ENCODE peak calls at places on chromosomes 3 and 15, in four cellular contexts. F is WERI-Rb-1, E is lower lobe of right lung, O is uterus. V is an unnamed sample.

GRCh38 chr3:20222274-20222673 is 36.3 kb upstream of the SGO1 start:
- DNase-seq in F (no peak), E (no peak), O (no peak), V (no peak)

GRCh38 chr3:192816274-192816853 is 89.0 kb upstream of the FGF12 start:
- DNase-seq in F (no peak), E (no peak), O (no peak), V (no peak)

GRCh38 chr3:149270180-149270579 is 48.6 kb upstream of the CP start:
- DNase-seq in F (no peak), E (no peak), O (no peak), V (no peak)

GRCh38 chr15:67080900-67081431 is 15.6 kb downstream of the SMAD3 start:
- DNase-seq in F (peak), E (peak), O (peak), V (peak)

GRCh38 chr15:75989875-75990274 is 22.3 kb downstream of the NRG4 start:
- DNase-seq in F (no peak), E (no peak), O (no peak), V (no peak)

GRCh38 chr3:189365609-189366564 is 194.1 kb downstream of the TPRG1 start:
- DNase-seq in F (no peak), E (no peak), O (no peak), V (no peak)

GRCh38 chr3:128554100-128554464 is 61.1 kb upstream of the GATA2 start:
- DNase-seq in F (no peak), E (no peak), O (peak), V (no peak)

GRCh38 chr15:76163429-76164020 is 103.7 kb downstream of the TMEM266 start:
- DNase-seq in F (peak), E (peak), O (peak), V (no peak)

GRCh38 chr15:51550841-51551240 is 71.7 kb downstream of the DMXL2 start:
- DNase-seq in F (no peak), E (no peak), O (no peak), V (no peak)

GRCh38 chr15:98778263-98778959 is 130.1 kb downstream of the IGF1R start:
- DNase-seq in F (no peak), E (no peak), O (no peak), V (no peak)

GRCh38 chr3:39870706-39871105 is 61.3 kb downstream of the MYRIP start:
- DNase-seq in F (no peak), E (no peak), O (no peak), V (no peak)

GRCh38 chr3:72031581-72031980 is 246.6 kb upstream of the PROK2 start:
- DNase-seq in F (no peak), E (peak), O (no peak), V (peak)

GRCh38 chr3:21551019-21551418 is 200.0 kb downstream of the ZNF385D start:
- DNase-seq in F (no peak), E (no peak), O (no peak), V (no peak)

GRCh38 chr3:37218206-37218605 is 43.8 kb upstream of the LRRFIP2 start:
- DNase-seq in F (no peak), E (no peak), O (no peak), V (no peak)

GRCh38 chr15:63843901-63844317 is 10.2 kb upstream of the HERC1 start:
- DNase-seq in F (no peak), E (no peak), O (no peak), V (no peak)

GRCh38 chr3:197490098-197490497 is 65.7 kb downstream of the BDH1 start:
- DNase-seq in F (no peak), E (peak), O (no peak), V (no peak)

GRCh38 chr15:33029247-33029646 is 165.3 kb downstream of the FMN1 start:
- DNase-seq in F (no peak), E (no peak), O (no peak), V (no peak)

GRCh38 chr3:52979190-52979983 is 66.5 kb downstream of the SFMBT1 start:
- DNase-seq in F (no peak), E (no peak), O (no peak), V (no peak)

GRCh38 chr3:94416768-94417167 is 353.9 kb downstream of the NSUN3 start:
- DNase-seq in F (no peak), E (no peak), O (no peak), V (no peak)

GRCh38 chr3:33047842-33048834 is 48.8 kb downstream of the GLB1 start:
- DNase-seq in F (no peak), E (no peak), O (no peak), V (no peak)

GRCh38 chr15:77506311-77507150 is 85.8 kb downstream of the HMG20A start:
- DNase-seq in F (no peak), E (peak), O (peak), V (no peak)

GRCh38 chr15:48395532-48396011 is 64.3 kb downstream of the DUT start:
- DNase-seq in F (no peak), E (no peak), O (peak), V (no peak)

GRCh38 chr15:90780916-90781315 is 63.8 kb downstream of the BLM start:
- DNase-seq in F (no peak), E (no peak), O (no peak), V (no peak)

GRCh38 chr3:38992117-38992779 is 59.5 kb downstream of the SCN11A start:
- DNase-seq in F (no peak), E (no peak), O (no peak), V (no peak)

GRCh38 chr3:66400381-66401156 is 100.3 kb downstream of the LRIG1 start:
- DNase-seq in F (no peak), E (no peak), O (peak), V (peak)

GRCh38 chr3:126816956-126817777 is 113.1 kb downstream of the CHCHD6 start:
- DNase-seq in F (no peak), E (no peak), O (no peak), V (no peak)

GRCh38 chr3:52044869-52045616 is 11.3 kb downstream of the DUSP7 start:
- DNase-seq in F (peak), E (no peak), O (no peak), V (no peak)

GRCh38 chr3:69407908-69408307 is 22.0 kb upstream of the FRMD4B start:
- DNase-seq in F (no peak), E (no peak), O (no peak), V (no peak)

GRCh38 chr15:93372209-93372910 is 283.3 kb upstream of the RGMA start:
- DNase-seq in F (no peak), E (no peak), O (no peak), V (no peak)

GRCh38 chr3:194906229-194906629 is 220.5 kb downstream of the FAM43A start:
- DNase-seq in F (no peak), E (no peak), O (no peak), V (no peak)

GRCh38 chr3:13308406-13308805 is 111.7 kb downstream of the NUP210 start:
- DNase-seq in F (peak), E (peak), O (no peak), V (no peak)

GRCh38 chr3:169272533-169272932 is 391.0 kb downstream of the MECOM start:
- DNase-seq in F (no peak), E (no peak), O (no peak), V (no peak)

GRCh38 chr3:27943106-27943505 is 221.0 kb upstream of the EOMES start:
- DNase-seq in F (peak), E (no peak), O (no peak), V (no peak)

GRCh38 chr3:133211449-133211848 is 173.3 kb downstream of the TMEM108 start:
- DNase-seq in F (peak), E (no peak), O (no peak), V (no peak)

GRCh38 chr3:62923092-62923491 is 47.9 kb upstream of the CADPS start:
- DNase-seq in F (no peak), E (no peak), O (no peak), V (no peak)

GRCh38 chr3:62922326-62922725 is 47.1 kb upstream of the CADPS start:
- DNase-seq in F (no peak), E (no peak), O (no peak), V (no peak)

GRCh38 chr3:62928256-62928655 is 53.0 kb upstream of the CADPS start:
- DNase-seq in F (no peak), E (no peak), O (no peak), V (no peak)

DNA sequence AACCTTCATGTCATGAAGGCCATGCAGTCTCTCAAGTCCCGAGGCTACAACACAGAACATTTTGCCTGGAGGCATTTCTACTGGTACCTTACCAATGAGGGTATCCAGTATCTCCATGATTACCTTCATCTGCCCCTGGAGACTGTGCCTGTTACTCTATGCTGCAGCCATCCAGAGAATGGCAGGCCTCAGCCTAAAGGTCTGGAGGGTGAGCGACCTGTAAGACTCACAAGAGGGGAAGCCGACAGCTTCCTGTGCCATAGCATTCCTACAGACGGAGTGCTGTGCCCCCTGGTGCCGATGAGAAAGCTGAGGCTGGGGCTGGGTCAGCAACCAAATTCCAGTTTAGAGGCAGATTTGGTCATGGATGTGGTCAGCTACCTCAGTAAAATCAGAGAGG is 51.3 kb upstream of the CADPS start:
- DNase-seq in F (no peak), E (no peak), O (no peak), V (no peak)
- TF ChIP-seq CTCF in F (no peak), E (no peak), O (no peak), V (no peak)

DNA sequence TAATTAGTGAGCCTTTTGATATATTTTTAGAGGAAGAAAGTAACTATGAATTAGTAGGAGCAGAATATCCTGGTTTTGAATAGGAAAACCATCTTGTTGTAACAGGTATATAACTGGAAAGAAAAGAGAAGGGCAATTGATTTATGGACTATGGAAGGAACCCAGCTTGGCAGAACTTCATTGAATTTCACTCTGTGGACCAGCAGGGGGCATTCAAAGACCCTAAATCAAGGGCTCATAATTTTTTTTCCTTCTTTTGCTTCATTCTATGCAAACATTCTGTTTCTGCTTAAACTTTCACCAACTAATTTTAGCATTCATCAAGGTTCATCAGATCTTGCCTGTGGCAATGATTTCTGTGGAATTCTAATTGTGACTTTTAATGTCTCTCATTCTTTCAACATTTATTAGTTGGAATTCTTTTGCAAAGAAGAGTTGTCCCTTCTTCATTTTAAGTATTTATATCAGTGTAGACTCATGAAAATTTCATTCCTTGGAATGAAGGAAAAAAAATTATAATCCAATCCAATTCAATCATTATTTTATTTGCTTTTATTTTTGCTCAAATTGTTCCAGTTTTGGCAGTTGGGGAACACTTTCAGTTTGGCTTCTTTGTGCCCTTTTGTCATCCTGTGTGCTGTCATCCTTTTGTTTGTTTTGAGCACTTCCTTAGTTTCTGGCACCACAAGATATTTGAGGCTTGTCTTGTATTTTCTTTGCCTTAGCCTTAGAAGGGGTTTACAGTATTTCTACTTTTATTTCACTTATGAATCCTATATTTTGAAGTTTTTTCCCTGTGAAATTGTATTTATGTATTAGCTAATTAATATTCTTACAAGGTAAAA is 30.4 kb downstream of the NXPE3 start:
- DNase-seq in F (no peak), E (no peak), O (no peak), V (no peak)
- TF ChIP-seq CTCF in F (peak), E (peak), O (peak), V (peak)

DNA sequence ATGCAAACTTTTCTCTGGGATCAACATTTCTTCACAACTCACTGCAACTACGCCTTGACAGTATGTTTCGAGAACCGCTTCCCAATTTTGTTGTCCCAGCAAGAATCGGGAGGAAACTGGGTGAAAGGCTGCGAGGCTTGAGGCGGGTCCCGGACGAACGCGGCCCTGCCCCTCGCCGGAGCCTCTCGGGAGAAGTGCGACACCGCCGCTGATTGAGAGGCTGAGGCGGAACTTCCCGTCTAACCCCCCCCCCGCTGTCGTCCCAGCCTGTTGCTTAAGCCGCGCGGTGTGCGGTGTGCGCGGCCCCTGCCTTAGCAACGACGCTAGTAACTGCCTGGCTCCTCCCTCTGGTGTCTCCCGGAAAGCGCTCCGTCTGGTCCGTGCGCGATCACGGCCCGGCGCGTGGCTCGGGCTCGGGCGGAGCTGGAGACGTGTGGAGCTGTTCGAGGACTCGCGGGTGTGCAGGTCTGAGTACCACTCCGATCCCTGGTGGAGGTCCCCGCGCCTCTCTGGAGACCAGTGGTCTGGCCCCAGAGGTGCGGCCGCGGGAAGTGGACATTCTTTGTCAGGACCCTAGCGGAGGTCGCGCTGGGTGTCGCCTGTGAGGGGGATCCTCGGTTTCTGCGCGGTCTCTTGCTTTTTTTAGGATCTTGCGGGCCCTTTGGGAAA is at the start of the genes DTWD1 and FAM227B:
- DNase-seq in F (peak), E (peak), O (peak), V (peak)
- TF ChIP-seq CTCF in F (no peak), E (no peak), O (peak), V (no peak)

GRCh38 chr3:136069933-136070332 is 104.4 kb downstream of the PPP2R3A start:
- DNase-seq in F (no peak), E (no peak), O (no peak), V (no peak)

GRCh38 chr3:136074546-136074945 is 109.0 kb downstream of the PPP2R3A start:
- DNase-seq in F (no peak), E (no peak), O (no peak), V (no peak)

GRCh38 chr3:136068708-136069107 is 103.2 kb downstream of the PPP2R3A start:
- DNase-seq in F (no peak), E (no peak), O (no peak), V (no peak)

GRCh38 chr3:136070334-136070733 is 104.8 kb downstream of the PPP2R3A start:
- DNase-seq in F (no peak), E (no peak), O (peak), V (no peak)

DNA sequence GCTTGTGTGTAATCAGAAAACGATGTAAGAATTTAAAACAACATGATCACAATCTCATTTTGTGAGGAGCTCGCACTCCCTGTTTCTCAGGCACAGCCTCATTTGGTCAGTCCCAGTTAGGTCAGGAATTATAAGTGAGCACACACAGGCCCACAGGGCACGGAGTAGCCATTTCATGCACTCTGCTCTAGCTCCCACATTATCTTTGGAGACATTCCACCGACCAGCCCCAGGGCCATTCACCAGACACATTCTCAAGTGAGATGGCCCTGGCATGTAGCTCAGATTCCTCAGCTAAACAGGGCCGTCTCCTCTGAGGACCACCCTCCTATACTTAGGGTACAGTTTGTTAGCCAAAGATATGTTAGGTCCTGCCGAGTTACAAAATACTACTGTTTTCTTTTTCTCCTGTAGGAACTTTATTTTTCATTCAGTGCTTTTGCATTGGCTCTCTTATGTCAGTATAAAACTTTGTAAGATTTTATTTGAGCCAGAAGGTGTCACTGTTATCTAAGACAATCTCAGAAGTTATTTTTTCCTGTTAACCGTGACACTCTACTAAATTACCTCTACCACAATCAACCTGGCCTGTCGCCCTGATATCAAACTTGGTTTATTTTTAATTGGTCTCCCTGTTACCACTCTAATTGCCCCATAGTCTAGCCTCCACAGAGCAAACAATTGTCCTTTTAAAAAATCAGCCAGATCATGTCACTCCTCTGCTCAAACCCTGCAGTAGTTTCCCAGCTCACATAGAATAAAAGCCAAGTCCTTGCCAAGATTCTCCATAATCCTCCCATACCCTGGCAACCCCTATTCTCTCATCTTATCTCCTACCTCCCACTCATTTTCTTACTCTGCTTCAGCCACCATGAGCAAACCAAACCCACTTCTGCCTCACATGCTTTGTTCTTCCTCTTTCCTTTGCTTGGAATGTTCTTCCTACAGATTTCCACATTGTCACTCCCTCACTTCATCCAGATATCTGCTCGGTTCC is 105.7 kb downstream of the PPP2R3A start:
- DNase-seq in F (no peak), E (no peak), O (peak), V (no peak)
- TF ChIP-seq CTCF in F (no peak), E (no peak), O (no peak), V (no peak)

GRCh38 chr3:68206524-68207117 is 552.2 kb upstream of the SUCLG2 start:
- DNase-seq in F (no peak), E (no peak), O (no peak), V (no peak)
- TF ChIP-seq CTCF in F (no peak), E (no peak), O (no peak), V (no peak)

DNA sequence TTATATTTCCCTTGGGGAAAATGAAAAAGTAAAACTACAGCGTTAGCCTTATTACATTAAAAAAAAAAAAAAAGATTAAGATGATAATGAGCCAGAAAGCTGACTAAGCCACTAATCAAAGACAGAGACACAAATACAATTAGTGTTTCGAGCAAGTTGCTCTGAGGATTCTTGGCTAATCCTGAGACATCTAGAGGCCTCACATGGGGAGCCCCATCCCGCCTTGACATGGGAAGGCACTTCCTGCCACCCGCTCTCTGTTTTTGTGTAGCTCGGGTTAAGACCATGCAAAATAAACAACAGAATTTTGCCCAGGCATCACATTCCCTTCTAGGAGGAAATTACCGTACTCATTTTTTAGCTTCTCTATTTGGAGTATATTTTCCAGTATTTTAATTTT is 15.3 kb downstream of the HESX1 start:
- DNase-seq in F (peak), E (no peak), O (no peak), V (no peak)
- TF ChIP-seq CTCF in F (no peak), E (no peak), O (no peak), V (no peak)

GRCh38 chr3:157235291-157235690 is 75.3 kb upstream of the CCNL1 start:
- DNase-seq in F (no peak), E (no peak), O (no peak), V (no peak)
- TF ChIP-seq CTCF in F (no peak), E (no peak), O (no peak), V (no peak)

V was measured in CD14-positive monocyte.